ENCODE peak calls at places on chromosomes 7 and 10, in nine cellular contexts. C is stomach, E is thyroid gland, D is HCT116, T is endothelial cell of umbilical vein, P is uterus, Y is Peyer's patch, F is GM12878, Q is vagina. S is an unnamed sample.

GRCh38 chr10:86971146-86971991 is 3.1 kb downstream of the ADIRF start:
- DNase-seq in D (peak; percentile 88), C (peak; percentile 91), Q (peak; percentile 98), Y (peak; percentile 95), T (peak; percentile 73), F (peak; percentile 55), E (peak; percentile 96), P (peak; percentile 98), S (peak; percentile 93)

GRCh38 chr7:71633571-71634008 is 501.6 kb downstream of the GALNT17 start:
- DNase-seq in T (no peak), D (no peak), E (peak; percentile 65), F (no peak), Q (no peak), P (no peak), Y (no peak), C (no peak), S (peak; percentile 47)

GRCh38 chr7:156640949-156641485 is 443 bp downstream of the RNF32 start:
- DNase-seq in T (no peak), Y (peak; percentile 81), C (peak; percentile 52), E (peak; percentile 43), D (peak; percentile 3), Q (no peak), F (no peak), P (no peak), S (peak; percentile 35)

GRCh38 chr10:5665380-5666323 is 743 bp downstream of the ASB13 start:
- DNase-seq in T (peak; percentile 16), D (no peak), Y (peak; percentile 71), E (peak; percentile 49), F (no peak), P (peak; percentile 39), Q (peak; percentile 72), C (no peak), S (peak; percentile 73)

GRCh38 chr10:68235591-68235990 is 3.7 kb upstream of the ATOH7 start:
- DNase-seq in Q (no peak), T (no peak), D (no peak), P (no peak), E (no peak), C (no peak), Y (no peak), F (no peak), S (no peak)

GRCh38 chr7:29077854-29078253 is 68.5 kb downstream of the CPVL start:
- DNase-seq in P (no peak), Q (no peak), F (no peak), D (no peak), C (no peak), E (no peak), Y (no peak), T (no peak), S (no peak)

GRCh38 chr7:22853674-22854157 is 31.1 kb upstream of the TOMM7 start:
- DNase-seq in E (no peak), C (peak; percentile 26), P (no peak), Q (no peak), T (peak; percentile 14), Y (peak; percentile 70), F (no peak), D (peak; percentile 54), S (no peak)

GRCh38 chr10:100083623-100084022 is 2.0 kb upstream of the CPN1 start:
- DNase-seq in C (no peak), P (no peak), F (no peak), Q (no peak), D (no peak), T (no peak), E (no peak), Y (no peak), S (no peak)

GRCh38 chr10:70430489-70431445 is 10.7 kb downstream of the NODAL start:
- DNase-seq in T (no peak), D (no peak), Y (peak; percentile 68), Q (peak; percentile 95), C (peak; percentile 39), P (peak; percentile 75), F (no peak), E (peak; percentile 24), S (peak; percentile 86)

GRCh38 chr10:85608706-85609105 is 757.9 kb downstream of the GRID1 start:
- DNase-seq in F (no peak), E (no peak), P (no peak), C (no peak), Q (peak; percentile 71), T (no peak), D (no peak), Y (no peak), S (no peak)

GRCh38 chr7:27739914-27740448 is at the start of gene TAX1BP1:
- DNase-seq in T (peak; percentile 94), D (peak; percentile 87), F (peak; percentile 70), C (peak; percentile 96), Y (peak; percentile 98), E (peak; percentile 96), Q (peak; percentile 96), P (peak; percentile 95), S (peak; percentile 97)

GRCh38 chr10:93554760-93555432 is 11.6 kb upstream of the FFAR4 start:
- DNase-seq in T (peak; percentile 74), F (no peak), E (peak; percentile 66), Q (no peak), Y (peak; percentile 83), C (peak; percentile 77), D (peak; percentile 47), P (peak; percentile 19), S (peak; percentile 71)

GRCh38 chr7:57638651-57639050 is 188.7 kb downstream of the ZNF716 start:
- DNase-seq in T (no peak), D (no peak), F (no peak), C (no peak), E (no peak), P (no peak), Q (peak; percentile 81), Y (peak; percentile 19), S (no peak)

GRCh38 chr7:5773661-5774086 is 7.8 kb downstream of the RNF216 start:
- DNase-seq in E (peak; percentile 10), T (peak; percentile 93), P (peak; percentile 18), D (peak; percentile 90), F (no peak), Y (no peak), Q (no peak), C (no peak), S (peak; percentile 49)

GRCh38 chr10:22086730-22087364 is 83.3 kb upstream of the DNAJC1 start:
- DNase-seq in T (no peak), F (no peak), E (peak; percentile 98), Y (peak; percentile 72), Q (no peak), D (peak; percentile 38), P (peak; percentile 84), C (peak; percentile 84), S (peak; percentile 85)

GRCh38 chr10:26437637-26438461 is at the start of gene APBB1IP:
- DNase-seq in T (no peak), P (peak; percentile 19), Q (no peak), F (peak; percentile 61), Y (peak; percentile 91), D (no peak), C (peak; percentile 65), E (peak; percentile 23), S (peak; percentile 45)

GRCh38 chr10:5502903-5503835 is 3.8 kb upstream of the CALML5 start:
- DNase-seq in Y (peak; percentile 60), E (peak; percentile 91), Q (no peak), P (no peak), D (no peak), T (no peak), C (peak; percentile 87), F (no peak), S (no peak)

GRCh38 chr7:30743371-30744074 is 8.4 kb upstream of the INMT start:
- DNase-seq in F (no peak), E (no peak), T (no peak), Q (no peak), P (peak; percentile 36), C (no peak), Y (no peak), D (no peak), S (no peak)

GRCh38 chr7:21585070-21585724 is 42.4 kb downstream of the DNAH11 start:
- DNase-seq in Q (no peak), F (no peak), P (no peak), E (no peak), D (no peak), T (no peak), C (no peak), Y (no peak), S (no peak)

GRCh38 chr10:34109952-34110702 is 705.0 kb downstream of the PARD3 start:
- DNase-seq in Y (no peak), F (no peak), T (no peak), P (no peak), C (no peak), E (no peak), D (peak; percentile 71), Q (no peak), S (no peak)

GRCh38 chr10:17003666-17004065 is 125.9 kb downstream of the CUBN start:
- DNase-seq in Q (no peak), Y (no peak), P (no peak), D (no peak), F (no peak), T (no peak), C (no peak), E (no peak), S (no peak)
- H3K4me1 ChIP-seq in Q (peaks cover 17% of the 10 kb centered on the region), Y (no peaks in the 10 kb centered on the region), P (no peaks in the 10 kb centered on the region), D (no peaks in the 10 kb centered on the region), F (no peaks in the 10 kb centered on the region), T (peaks cover 57% of the 10 kb centered on the region), C (peaks cover 29% of the 10 kb centered on the region), E (peaks cover 78% of the 10 kb centered on the region), S (peaks cover 35% of the 10 kb centered on the region)

GRCh38 chr7:138932870-138933269 is 48.3 kb downstream of the KIAA1549 start:
- DNase-seq in P (no peak), Y (no peak), D (no peak), E (no peak), F (no peak), C (no peak), T (no peak), Q (no peak), S (no peak)
- TF ChIP-seq POLR2A in P (no peak), Y (no peak), D (no peak), E (no peak), F (no peak), C (no peak), T (no peak), Q (no peak), S (no peak)

GRCh38 chr7:158474488-158474887 is 113.1 kb downstream of the PTPRN2 start:
- DNase-seq in Y (no peak), F (no peak), E (no peak), P (no peak), Q (no peak), D (no peak), C (no peak), T (no peak), S (no peak)
- H3K4me3 ChIP-seq in Y (no peak overlapping the region), F (no peak overlapping the region), E (no peak overlapping the region), P (no peak overlapping the region), Q (no peak overlapping the region), D (no peak overlapping the region), C (no peak overlapping the region), T (no peak overlapping the region), S (no peak overlapping the region)

DNA sequence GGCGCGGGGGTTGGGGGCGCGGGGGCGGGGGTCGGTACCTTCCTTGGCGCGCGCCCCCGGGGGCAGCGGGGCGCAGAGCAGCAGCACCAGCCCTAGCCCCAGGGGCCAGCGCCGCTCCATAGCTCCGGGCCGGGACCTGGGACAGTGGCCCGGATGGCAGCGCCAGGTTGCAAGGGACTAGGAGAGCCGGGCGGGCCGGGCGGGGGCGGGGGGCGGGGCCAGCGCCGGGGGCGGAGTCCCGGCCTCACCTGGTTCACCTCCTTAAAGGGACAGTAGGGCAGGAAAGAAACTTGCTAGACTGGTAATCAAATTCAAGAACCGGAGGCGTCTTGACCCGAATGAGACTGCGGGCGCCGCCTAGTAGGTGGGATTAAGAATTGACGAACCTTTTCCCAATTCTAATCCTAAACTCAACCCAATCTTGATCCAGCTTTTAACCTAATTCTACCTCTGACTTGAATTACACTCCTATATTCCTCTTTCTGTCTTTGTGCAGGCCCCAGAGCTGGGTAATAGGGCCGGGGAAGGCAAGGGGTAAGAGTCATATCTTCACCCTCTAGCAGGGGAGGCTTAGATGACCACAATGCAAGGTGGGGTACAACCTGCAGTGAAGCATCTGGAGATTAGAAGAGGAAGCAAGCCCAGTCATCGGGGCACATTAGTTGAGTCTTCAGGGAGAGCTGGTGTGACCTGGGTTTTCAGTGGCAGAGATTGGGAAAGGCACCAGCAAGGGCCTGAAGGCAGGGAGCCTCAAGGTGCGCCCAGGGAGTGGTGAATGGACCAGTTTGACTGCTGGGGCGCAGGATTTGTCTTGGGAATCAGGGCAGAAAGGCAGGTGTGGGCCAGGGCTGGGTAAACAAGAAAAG is at the start of gene EPHA1:
- DNase-seq in Y (peak; percentile 85), P (no peak), T (no peak), E (peak; percentile 81), Q (no peak), C (peak; percentile 78), F (no peak), D (peak; percentile 88), S (no peak)
- H3K4me1 ChIP-seq in Y (peaks cover 10% of the 10 kb centered on the region), P (peaks cover 29% of the 10 kb centered on the region), T (peaks cover 14% of the 10 kb centered on the region), E (peaks cover 22% of the 10 kb centered on the region), Q (peaks cover 54% of the 10 kb centered on the region), C (peaks cover 55% of the 10 kb centered on the region), F (peaks cover 3% of the 10 kb centered on the region), D (peaks cover 15% of the 10 kb centered on the region), S (peaks cover 12% of the 10 kb centered on the region)